ENCODE peak calls at places on chromosomes 12 and 14, in ten cellular contexts. One of them, this sample, is unnamed. For H3K27me3, the result is how much of the 10 kb centered on the place peaks cover.

GRCh38 chr14:81416233-81416927 is 16.3 kb upstream of the STON2 start:
- DNase-seq in left lung: no peak
- DNase-seq in endodermal cell: no peak
- DNase-seq in stomach: no peak
- DNase-seq in fibroblast of lung: no peak
- DNase-seq in heart right ventricle: no peak
- DNase-seq in effector memory CD4-positive, alpha-beta T cell: no peak
- DNase-seq in colonic mucosa: no peak
- DNase-seq in neural progenitor cell: no peak
- DNase-seq in bronchial epithelial cell: no peak
- DNase-seq in this sample: no peak

GRCh38 chr12:71045781-71046180 is 112.0 kb downstream of the TSPAN8 start:
- DNase-seq in heart right ventricle: no peak
- DNase-seq in bronchial epithelial cell: no peak
- DNase-seq in left lung: no peak
- DNase-seq in effector memory CD4-positive, alpha-beta T cell: no peak
- DNase-seq in stomach: no peak
- DNase-seq in neural progenitor cell: no peak
- DNase-seq in colonic mucosa: no peak
- DNase-seq in fibroblast of lung: peak
- DNase-seq in endodermal cell: no peak
- DNase-seq in this sample: no peak

GRCh38 chr12:107405436-107405835 is 280.2 kb upstream of the PWP1 start:
- DNase-seq in effector memory CD4-positive, alpha-beta T cell: no peak
- DNase-seq in bronchial epithelial cell: no peak
- DNase-seq in endodermal cell: no peak
- DNase-seq in colonic mucosa: no peak
- DNase-seq in neural progenitor cell: no peak
- DNase-seq in stomach: no peak
- DNase-seq in left lung: no peak
- DNase-seq in heart right ventricle: peak
- DNase-seq in fibroblast of lung: no peak
- DNase-seq in this sample: no peak

GRCh38 chr12:3728686-3729085 is 24.2 kb downstream of the CRACR2A start:
- DNase-seq in effector memory CD4-positive, alpha-beta T cell: no peak
- DNase-seq in colonic mucosa: no peak
- DNase-seq in bronchial epithelial cell: no peak
- DNase-seq in fibroblast of lung: no peak
- DNase-seq in heart right ventricle: no peak
- DNase-seq in stomach: peak
- DNase-seq in endodermal cell: no peak
- DNase-seq in neural progenitor cell: no peak
- DNase-seq in left lung: no peak
- DNase-seq in this sample: no peak

GRCh38 chr12:65952737-65953209 is 128.5 kb downstream of the HMGA2 start:
- DNase-seq in bronchial epithelial cell: peak
- DNase-seq in fibroblast of lung: peak
- DNase-seq in effector memory CD4-positive, alpha-beta T cell: no peak
- DNase-seq in heart right ventricle: no peak
- DNase-seq in colonic mucosa: peak
- DNase-seq in endodermal cell: no peak
- DNase-seq in neural progenitor cell: no peak
- DNase-seq in stomach: no peak
- DNase-seq in left lung: no peak
- DNase-seq in this sample: no peak

GRCh38 chr12:47023944-47024343 is 55.5 kb upstream of the PCED1B start:
- DNase-seq in stomach: no peak
- DNase-seq in neural progenitor cell: no peak
- DNase-seq in colonic mucosa: no peak
- DNase-seq in heart right ventricle: no peak
- DNase-seq in effector memory CD4-positive, alpha-beta T cell: no peak
- DNase-seq in bronchial epithelial cell: peak
- DNase-seq in endodermal cell: no peak
- DNase-seq in fibroblast of lung: no peak
- DNase-seq in left lung: no peak
- DNase-seq in this sample: no peak

GRCh38 chr14:21940887-21941855 is 267.6 kb upstream of the OR4E1 start:
- DNase-seq in effector memory CD4-positive, alpha-beta T cell: peak
- DNase-seq in neural progenitor cell: peak
- DNase-seq in left lung: peak
- DNase-seq in fibroblast of lung: peak
- DNase-seq in endodermal cell: peak
- DNase-seq in colonic mucosa: no peak
- DNase-seq in heart right ventricle: no peak
- DNase-seq in bronchial epithelial cell: peak
- DNase-seq in stomach: no peak
- DNase-seq in this sample: no peak

GRCh38 chr12:12533238-12533829 is 29.3 kb downstream of the DUSP16 start:
- DNase-seq in left lung: peak
- DNase-seq in fibroblast of lung: no peak
- DNase-seq in heart right ventricle: peak
- DNase-seq in endodermal cell: no peak
- DNase-seq in effector memory CD4-positive, alpha-beta T cell: no peak
- DNase-seq in neural progenitor cell: no peak
- DNase-seq in colonic mucosa: peak
- DNase-seq in stomach: peak
- DNase-seq in bronchial epithelial cell: peak
- DNase-seq in this sample: no peak

GRCh38 chr12:112117685-112118084 is 7.7 kb upstream of the TRAFD1 start:
- DNase-seq in colonic mucosa: no peak
- DNase-seq in fibroblast of lung: no peak
- DNase-seq in left lung: no peak
- DNase-seq in endodermal cell: no peak
- DNase-seq in bronchial epithelial cell: peak
- DNase-seq in heart right ventricle: no peak
- DNase-seq in stomach: no peak
- DNase-seq in neural progenitor cell: no peak
- DNase-seq in effector memory CD4-positive, alpha-beta T cell: no peak
- DNase-seq in this sample: no peak

GRCh38 chr12:39622306-39622705 is 2.7 kb upstream of the ABCD2 start:
- DNase-seq in endodermal cell: peak
- DNase-seq in colonic mucosa: no peak
- DNase-seq in effector memory CD4-positive, alpha-beta T cell: no peak
- DNase-seq in bronchial epithelial cell: no peak
- DNase-seq in fibroblast of lung: no peak
- DNase-seq in heart right ventricle: no peak
- DNase-seq in left lung: no peak
- DNase-seq in neural progenitor cell: no peak
- DNase-seq in stomach: no peak
- DNase-seq in this sample: no peak

GRCh38 chr14:73463411-73463810 is 5.1 kb upstream of the NUMB start:
- DNase-seq in stomach: peak
- DNase-seq in effector memory CD4-positive, alpha-beta T cell: no peak
- DNase-seq in fibroblast of lung: peak
- DNase-seq in neural progenitor cell: no peak
- DNase-seq in left lung: peak
- DNase-seq in endodermal cell: peak
- DNase-seq in heart right ventricle: peak
- DNase-seq in bronchial epithelial cell: peak
- DNase-seq in colonic mucosa: no peak
- DNase-seq in this sample: peak

GRCh38 chr14:60658909-60659585 is 9.8 kb upstream of the SIX1 start:
- DNase-seq in endodermal cell: no peak
- DNase-seq in colonic mucosa: no peak
- DNase-seq in stomach: no peak
- DNase-seq in heart right ventricle: no peak
- DNase-seq in neural progenitor cell: peak
- DNase-seq in bronchial epithelial cell: peak
- DNase-seq in left lung: no peak
- DNase-seq in fibroblast of lung: peak
- DNase-seq in effector memory CD4-positive, alpha-beta T cell: no peak
- DNase-seq in this sample: no peak
- H3K27me3 ChIP-seq in endodermal cell: half or more
- H3K27me3 ChIP-seq in colonic mucosa: half or more
- H3K27me3 ChIP-seq in stomach: under half
- H3K27me3 ChIP-seq in heart right ventricle: half or more
- H3K27me3 ChIP-seq in neural progenitor cell: half or more
- H3K27me3 ChIP-seq in bronchial epithelial cell: under half
- H3K27me3 ChIP-seq in left lung: half or more
- H3K27me3 ChIP-seq in fibroblast of lung: under half
- H3K27me3 ChIP-seq in effector memory CD4-positive, alpha-beta T cell: under half
- H3K27me3 ChIP-seq in this sample: under half

GRCh38 chr12:123319826-123320225 is 44.8 kb downstream of the SBNO1 start:
- DNase-seq in fibroblast of lung: no peak
- DNase-seq in left lung: no peak
- DNase-seq in colonic mucosa: no peak
- DNase-seq in neural progenitor cell: no peak
- DNase-seq in stomach: no peak
- DNase-seq in bronchial epithelial cell: no peak
- DNase-seq in heart right ventricle: no peak
- DNase-seq in endodermal cell: no peak
- DNase-seq in effector memory CD4-positive, alpha-beta T cell: no peak
- DNase-seq in this sample: no peak

DNA sequence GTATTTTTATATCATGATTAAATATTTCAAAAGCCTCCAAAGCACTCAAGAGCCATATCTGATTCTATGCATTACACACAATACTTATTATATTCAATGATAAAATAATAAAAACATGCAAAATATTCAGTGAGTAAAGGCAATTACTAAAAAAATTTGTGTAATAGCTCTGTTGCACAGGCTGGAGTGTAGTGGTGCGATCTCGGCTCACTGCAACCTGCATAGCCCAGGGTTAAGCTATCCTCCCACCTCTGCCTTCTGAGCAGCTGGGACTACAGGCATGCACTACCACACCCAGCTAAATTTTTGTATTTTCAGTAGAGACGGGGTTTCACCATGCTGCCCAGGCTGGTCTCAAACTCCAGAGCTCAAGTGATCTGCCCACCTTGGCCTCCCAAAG is 45.4 kb downstream of the SBNO1 start:
- DNase-seq in fibroblast of lung: no peak
- DNase-seq in heart right ventricle: no peak
- DNase-seq in endodermal cell: no peak
- DNase-seq in colonic mucosa: no peak
- DNase-seq in stomach: no peak
- DNase-seq in left lung: no peak
- DNase-seq in effector memory CD4-positive, alpha-beta T cell: no peak
- DNase-seq in neural progenitor cell: no peak
- DNase-seq in bronchial epithelial cell: no peak
- DNase-seq in this sample: no peak
- H3K27me3 ChIP-seq in fibroblast of lung: under half
- H3K27me3 ChIP-seq in heart right ventricle: under half
- H3K27me3 ChIP-seq in endodermal cell: under half
- H3K27me3 ChIP-seq in colonic mucosa: under half
- H3K27me3 ChIP-seq in stomach: under half
- H3K27me3 ChIP-seq in left lung: under half
- H3K27me3 ChIP-seq in effector memory CD4-positive, alpha-beta T cell: under half
- H3K27me3 ChIP-seq in neural progenitor cell: under half
- H3K27me3 ChIP-seq in bronchial epithelial cell: under half
- H3K27me3 ChIP-seq in this sample: under half

GRCh38 chr14:83826838-83827237 is 1703.1 kb upstream of the FLRT2 start:
- DNase-seq in left lung: no peak
- DNase-seq in bronchial epithelial cell: peak
- DNase-seq in stomach: no peak
- DNase-seq in heart right ventricle: no peak
- DNase-seq in colonic mucosa: no peak
- DNase-seq in fibroblast of lung: peak
- DNase-seq in effector memory CD4-positive, alpha-beta T cell: no peak
- DNase-seq in endodermal cell: no peak
- DNase-seq in neural progenitor cell: no peak
- DNase-seq in this sample: no peak
- H3K27me3 ChIP-seq in left lung: under half
- H3K27me3 ChIP-seq in bronchial epithelial cell: under half
- H3K27me3 ChIP-seq in stomach: under half
- H3K27me3 ChIP-seq in heart right ventricle: under half
- H3K27me3 ChIP-seq in colonic mucosa: under half
- H3K27me3 ChIP-seq in fibroblast of lung: under half
- H3K27me3 ChIP-seq in effector memory CD4-positive, alpha-beta T cell: under half
- H3K27me3 ChIP-seq in endodermal cell: under half
- H3K27me3 ChIP-seq in neural progenitor cell: under half
- H3K27me3 ChIP-seq in this sample: under half

GRCh38 chr12:5461966-5462365 is 30.1 kb downstream of the NTF3 start:
- DNase-seq in colonic mucosa: no peak
- DNase-seq in fibroblast of lung: no peak
- DNase-seq in endodermal cell: no peak
- DNase-seq in neural progenitor cell: no peak
- DNase-seq in stomach: no peak
- DNase-seq in heart right ventricle: no peak
- DNase-seq in left lung: no peak
- DNase-seq in bronchial epithelial cell: no peak
- DNase-seq in effector memory CD4-positive, alpha-beta T cell: no peak
- DNase-seq in this sample: no peak

GRCh38 chr12:5456025-5456424 is 24.1 kb downstream of the NTF3 start:
- DNase-seq in effector memory CD4-positive, alpha-beta T cell: no peak
- DNase-seq in stomach: no peak
- DNase-seq in endodermal cell: no peak
- DNase-seq in colonic mucosa: no peak
- DNase-seq in fibroblast of lung: no peak
- DNase-seq in heart right ventricle: no peak
- DNase-seq in left lung: no peak
- DNase-seq in neural progenitor cell: no peak
- DNase-seq in bronchial epithelial cell: no peak
- DNase-seq in this sample: no peak

GRCh38 chr12:5459051-5459782 is 27.3 kb downstream of the NTF3 start:
- DNase-seq in colonic mucosa: no peak
- DNase-seq in stomach: no peak
- DNase-seq in endodermal cell: no peak
- DNase-seq in bronchial epithelial cell: no peak
- DNase-seq in heart right ventricle: no peak
- DNase-seq in fibroblast of lung: no peak
- DNase-seq in neural progenitor cell: no peak
- DNase-seq in left lung: no peak
- DNase-seq in effector memory CD4-positive, alpha-beta T cell: no peak
- DNase-seq in this sample: no peak

GRCh38 chr12:5456906-5457305 is 25.0 kb downstream of the NTF3 start:
- DNase-seq in stomach: no peak
- DNase-seq in bronchial epithelial cell: peak
- DNase-seq in effector memory CD4-positive, alpha-beta T cell: no peak
- DNase-seq in neural progenitor cell: no peak
- DNase-seq in endodermal cell: no peak
- DNase-seq in colonic mucosa: no peak
- DNase-seq in heart right ventricle: no peak
- DNase-seq in fibroblast of lung: no peak
- DNase-seq in left lung: no peak
- DNase-seq in this sample: peak

DNA sequence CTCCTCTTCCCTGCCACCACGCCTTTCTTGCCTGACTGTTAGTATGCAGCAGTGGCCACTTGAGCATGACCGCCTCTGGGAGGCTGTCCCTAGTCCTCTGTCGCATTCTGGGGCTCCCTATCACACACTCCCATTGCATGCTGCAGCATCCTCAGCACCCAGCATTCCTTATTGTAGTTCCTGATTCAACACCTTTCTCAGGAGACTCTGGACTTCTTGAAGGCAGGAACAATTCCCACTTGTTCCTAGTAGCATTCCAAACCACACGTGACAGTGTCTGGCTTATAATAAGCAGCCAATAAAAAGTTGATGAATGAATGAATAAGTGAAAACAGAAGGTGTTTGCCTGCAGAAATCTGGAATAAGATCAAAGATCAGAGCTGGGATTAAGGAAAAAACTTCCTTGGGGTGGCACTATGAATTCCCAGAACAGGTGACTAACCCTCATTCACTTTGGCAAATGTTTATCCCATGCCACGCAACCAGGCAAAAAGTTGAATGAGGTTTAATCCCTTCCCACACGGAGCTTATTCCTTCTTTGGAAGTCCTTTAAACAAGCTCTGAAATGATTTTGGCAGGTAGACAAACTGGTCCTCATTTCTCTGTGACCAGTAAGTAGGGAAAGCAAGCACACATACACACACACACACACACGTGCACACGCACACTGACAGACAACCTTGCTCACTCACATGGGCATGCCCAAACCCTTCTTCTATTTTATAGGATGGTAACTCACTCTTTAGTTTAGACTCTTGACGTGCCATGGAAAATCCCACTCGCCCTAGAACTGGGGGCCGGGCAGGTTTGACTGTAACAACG is 26.5 kb downstream of the NTF3 start:
- DNase-seq in colonic mucosa: no peak
- DNase-seq in fibroblast of lung: no peak
- DNase-seq in bronchial epithelial cell: peak
- DNase-seq in effector memory CD4-positive, alpha-beta T cell: no peak
- DNase-seq in left lung: no peak
- DNase-seq in neural progenitor cell: no peak
- DNase-seq in heart right ventricle: no peak
- DNase-seq in endodermal cell: no peak
- DNase-seq in stomach: no peak
- DNase-seq in this sample: no peak
- H3K27me3 ChIP-seq in colonic mucosa: under half
- H3K27me3 ChIP-seq in fibroblast of lung: under half
- H3K27me3 ChIP-seq in bronchial epithelial cell: under half
- H3K27me3 ChIP-seq in effector memory CD4-positive, alpha-beta T cell: under half
- H3K27me3 ChIP-seq in left lung: under half
- H3K27me3 ChIP-seq in neural progenitor cell: under half
- H3K27me3 ChIP-seq in heart right ventricle: under half
- H3K27me3 ChIP-seq in endodermal cell: under half
- H3K27me3 ChIP-seq in stomach: under half
- H3K27me3 ChIP-seq in this sample: under half

This sample was measured in AG04450.